ENCODE peak calls at places on chromosomes 6 and 20, in five cellular contexts. I, H, R, W and B are unnamed samples.

GRCh38 chr6:107817784-107818183 is 6.3 kb downstream of the SCML4 start:
- DNase-seq in H (no peak), W (no peak), R (no peak), I (no peak), B (no peak)

GRCh38 chr6:31402324-31403282 is 792 bp upstream of the MICA start:
- DNase-seq in H (peak), R (peak), W (peak), I (peak), B (no peak)

GRCh38 chr20:59443558-59443957 is 143.1 kb downstream of the EDN3 start:
- DNase-seq in W (no peak), R (no peak), I (no peak), H (no peak), B (no peak)

GRCh38 chr6:131038612-131039344 is 24.3 kb downstream of the EPB41L2 start:
- DNase-seq in I (no peak), H (peak), W (no peak), R (no peak), B (no peak)

GRCh38 chr20:25090492-25091429 is 8.8 kb upstream of the VSX1 start:
- DNase-seq in R (no peak), W (no peak), I (no peak), H (no peak), B (no peak)

GRCh38 chr6:150038202-150038830 is 13.0 kb upstream of the RAET1L start:
- DNase-seq in I (no peak), R (no peak), W (no peak), H (no peak), B (no peak)

GRCh38 chr6:8137529-8137939 is 35.2 kb upstream of the EEF1E1 start:
- DNase-seq in H (no peak), R (no peak), W (no peak), I (no peak), B (no peak)

GRCh38 chr6:158060447-158061360 is 79.0 kb downstream of the SYNJ2 start:
- DNase-seq in W (peak), I (peak), H (peak), R (peak), B (peak)

GRCh38 chr6:63023726-63024125 is 187.5 kb upstream of the FKBP1C start:
- DNase-seq in R (no peak), W (no peak), I (no peak), H (no peak), B (no peak)

GRCh38 chr6:160755168-160755567 is 53.1 kb downstream of the PLG start:
- DNase-seq in R (no peak), H (no peak), W (no peak), I (no peak), B (no peak)

GRCh38 chr6:43873806-43874714 is 104.0 kb downstream of the VEGFA start:
- DNase-seq in I (no peak), H (no peak), W (no peak), R (no peak), B (no peak)

GRCh38 chr6:55511124-55511820 is 67.7 kb downstream of the HMGCLL1 start:
- DNase-seq in W (no peak), H (no peak), R (no peak), I (no peak), B (no peak)

GRCh38 chr6:72975346-72975745 is 249.9 kb downstream of the KHDC1L start:
- DNase-seq in H (no peak), W (no peak), R (no peak), I (no peak), B (no peak)

GRCh38 chr20:24681634-24682495 is 212.4 kb downstream of the SYNDIG1 start:
- DNase-seq in R (no peak), I (no peak), H (no peak), W (no peak), B (peak)

GRCh38 chr20:3165473-3166337 is 6.0 kb upstream of the FASTKD5 start:
- DNase-seq in H (peak), I (peak), R (no peak), W (no peak), B (peak)

GRCh38 chr6:129136751-129137150 is 253.8 kb downstream of the LAMA2 start:
- DNase-seq in W (no peak), H (no peak), R (no peak), I (no peak), B (no peak)

GRCh38 chr6:118506071-118506638 is 41.9 kb upstream of the PLN start:
- DNase-seq in I (no peak), R (no peak), H (no peak), W (no peak), B (no peak)

GRCh38 chr6:136550045-136550329 is 235 bp downstream of the MAP7 start:
- DNase-seq in W (no peak), R (no peak), H (no peak), I (no peak), B (no peak)

GRCh38 chr6:127468936-127469335 is 9.7 kb upstream of the KIAA0408 start:
- DNase-seq in W (no peak), R (no peak), I (no peak), H (no peak), B (no peak)

GRCh38 chr20:48797275-48797825 is 30.4 kb downstream of the PREX1 start:
- DNase-seq in I (peak), R (peak), W (no peak), H (no peak), B (no peak)

GRCh38 chr6:134464690-134465411 is 146.9 kb upstream of the SGK1 start:
- DNase-seq in W (no peak), R (no peak), I (no peak), H (peak), B (no peak)

GRCh38 chr6:3913077-3913957 is 64.1 kb downstream of the FAM50B start:
- DNase-seq in H (peak), I (peak), W (peak), R (peak), B (no peak)

GRCh38 chr20:37936451-37936850 is 33.5 kb downstream of the VSTM2L start:
- DNase-seq in W (no peak), H (no peak), I (no peak), R (no peak), B (no peak)

GRCh38 chr6:122033564-122034181 is 365.8 kb upstream of the HSF2 start:
- DNase-seq in I (no peak), R (peak), H (peak), W (peak), B (no peak)

GRCh38 chr20:1844723-1845523 is 50.3 kb upstream of the SIRPA start:
- DNase-seq in W (no peak), I (peak), R (peak), H (peak), B (no peak)

GRCh38 chr6:128259036-128259734 is 261.2 kb downstream of the PTPRK start:
- DNase-seq in H (no peak), W (no peak), I (no peak), R (no peak), B (no peak)

GRCh38 chr6:78611097-78611625 is 256.2 kb upstream of the IRAK1BP1 start:
- DNase-seq in W (no peak), H (no peak), I (no peak), R (no peak), B (no peak)

GRCh38 chr6:141726158-141726557 is 406.6 kb upstream of the GJE1 start:
- DNase-seq in W (no peak), R (no peak), I (no peak), H (no peak), B (no peak)